ENCODE peak calls at places on chromosomes 1 and 21, in nine cellular contexts. D, J, N, B, F, T, L, E and V are unnamed samples.

GRCh38 chr1:76640723-76641122 is 226.6 kb upstream of the ST6GALNAC5 start:
- DNase-seq in E (no peak), D (no peak), L (no peak), B (no peak), J (no peak), F (no peak), N (no peak), T (no peak), V (no peak)

GRCh38 chr1:8598783-8599182 is 218.7 kb downstream of the RERE start:
- DNase-seq in J (no peak), D (no peak), E (no peak), F (no peak), L (peak), B (no peak), N (peak), T (peak), V (no peak)

GRCh38 chr21:36487641-36488307 is 7.9 kb upstream of the CLDN14 start:
- DNase-seq in J (no peak), E (no peak), L (peak), B (peak), F (no peak), D (peak), T (peak), N (no peak), V (no peak)

GRCh38 chr1:119674110-119674509 is 26.0 kb upstream of the ZNF697 start:
- DNase-seq in N (no peak), J (no peak), L (no peak), E (no peak), F (no peak), B (peak), T (peak), D (peak), V (no peak)

GRCh38 chr1:2591233-2591580 is 4.6 kb downstream of the PRXL2B start:
- DNase-seq in B (no peak), T (no peak), J (no peak), E (no peak), L (no peak), N (no peak), F (no peak), D (no peak), V (no peak)

GRCh38 chr21:41950941-41951408 is 2.8 kb downstream of the C2CD2 start:
- DNase-seq in D (no peak), F (no peak), E (no peak), N (no peak), T (no peak), L (no peak), B (no peak), J (no peak), V (no peak)

GRCh38 chr1:35660581-35661473 is 19.5 kb upstream of the PSMB2 start:
- DNase-seq in T (peak), D (peak), B (peak), F (no peak), N (no peak), E (no peak), L (no peak), J (no peak), V (no peak)

GRCh38 chr1:58818075-58818474 is 34.2 kb upstream of the JUN start:
- DNase-seq in F (no peak), L (no peak), N (no peak), B (peak), T (peak), E (no peak), J (no peak), D (peak), V (no peak)

GRCh38 chr1:98906361-98906760 is 98.3 kb downstream of the PLPPR5 start:
- DNase-seq in T (no peak), E (no peak), D (no peak), B (no peak), L (no peak), F (no peak), N (no peak), J (no peak), V (no peak)

GRCh38 chr1:110262846-110263631 is 52.9 kb downstream of the KCNC4 start:
- DNase-seq in N (no peak), J (no peak), E (no peak), T (no peak), B (no peak), L (no peak), D (no peak), F (no peak), V (no peak)

GRCh38 chr1:184025242-184025675 is 12.3 kb downstream of the COLGALT2 start:
- DNase-seq in B (peak), E (no peak), D (no peak), T (peak), N (no peak), F (no peak), L (peak), J (no peak), V (no peak)

GRCh38 chr1:164651378-164651951 is 92.5 kb downstream of the PBX1 start:
- DNase-seq in L (no peak), E (peak), N (no peak), D (no peak), F (no peak), J (no peak), T (no peak), B (peak), V (no peak)

GRCh38 chr1:96710708-96711477 is 10.7 kb upstream of the PTBP2 start:
- DNase-seq in L (no peak), F (no peak), T (no peak), B (peak), N (no peak), D (peak), E (no peak), J (no peak), V (no peak)

GRCh38 chr21:26280715-26281310 is 110.2 kb upstream of the APP start:
- DNase-seq in B (no peak), D (peak), T (no peak), L (no peak), E (no peak), F (no peak), J (no peak), N (no peak), V (no peak)

GRCh38 chr21:41251961-41252642 is 64.5 kb upstream of the FAM3B start:
- DNase-seq in L (no peak), F (no peak), E (no peak), D (no peak), J (no peak), N (no peak), T (peak), B (peak), V (no peak)

GRCh38 chr1:85240174-85240601 is 19.3 kb downstream of the C1orf52 start:
- DNase-seq in J (no peak), N (no peak), E (peak), L (peak), T (peak), F (no peak), D (peak), B (no peak), V (no peak)